ENCODE peak calls at places on chromosomes 13 and 19, in six cellular contexts. R is AG09319, E is GM13976, I is uterus, G is mesothelial cell of epicardium, L is AG09309. A is an unnamed sample.

GRCh38 chr13:113142876-113143275 is 15.6 kb upstream of the PROZ start:
- DNase-seq in R (no peak), E (no peak), G (no peak), I (no peak), L (no peak), A (no peak)

GRCh38 chr13:49791214-49791752 is 1.2 kb downstream of the KPNA3 start:
- DNase-seq in E (peak; percentile 50), R (no peak), G (no peak), I (no peak), L (no peak), A (no peak)

GRCh38 chr19:40716031-40716654 is 543 bp downstream of the COQ8B start:
- DNase-seq in E (no peak), I (no peak), G (peak; percentile 53), R (no peak), L (no peak), A (no peak)

GRCh38 chr13:27401210-27401609 is 23.2 kb upstream of the GTF3A start:
- DNase-seq in G (no peak), R (no peak), I (no peak), E (no peak), L (no peak), A (no peak)

GRCh38 chr13:48831248-48831647 is 144.5 kb upstream of the FNDC3A start:
- DNase-seq in L (no peak), I (no peak), G (no peak), R (no peak), E (no peak), A (no peak)

GRCh38 chr13:102693781-102694180 is 1.1 kb downstream of the METTL21C start:
- DNase-seq in E (no peak), R (no peak), L (no peak), G (no peak), I (no peak), A (no peak)

GRCh38 chr13:41334810-41335209 is 23.7 kb downstream of the NAA16 start:
- DNase-seq in I (no peak), R (no peak), E (no peak), G (no peak), L (no peak), A (no peak)

GRCh38 chr13:50690020-50690419 is 153.5 kb downstream of the DLEU7 start:
- DNase-seq in G (no peak), L (no peak), R (no peak), E (no peak), I (no peak), A (no peak)

GRCh38 chr19:49678970-49679831 is 2.1 kb downstream of the PRMT1 start:
- DNase-seq in L (no peak), R (no peak), E (no peak), G (no peak), I (no peak), A (no peak)

GRCh38 chr19:49676690-49677231 is 310 bp upstream of the PRMT1 start:
- DNase-seq in R (peak; percentile 100), G (peak; percentile 98), L (peak; percentile 100), E (peak; percentile 94), I (peak; percentile 100), A (peak; percentile 99)

GRCh38 chr19:49677901-49678674 is 1.0 kb downstream of the PRMT1 start:
- DNase-seq in R (no peak), L (no peak), G (peak; percentile 74), E (peak; percentile 78), I (peak; percentile 75), A (peak; percentile 85)

GRCh38 chr19:49676136-49676689 is 858 bp upstream of the PRMT1 start:
- DNase-seq in I (peak; percentile 86), G (no peak), R (peak; percentile 88), E (peak; percentile 80), L (peak; percentile 81), A (peak; percentile 28)

DNA sequence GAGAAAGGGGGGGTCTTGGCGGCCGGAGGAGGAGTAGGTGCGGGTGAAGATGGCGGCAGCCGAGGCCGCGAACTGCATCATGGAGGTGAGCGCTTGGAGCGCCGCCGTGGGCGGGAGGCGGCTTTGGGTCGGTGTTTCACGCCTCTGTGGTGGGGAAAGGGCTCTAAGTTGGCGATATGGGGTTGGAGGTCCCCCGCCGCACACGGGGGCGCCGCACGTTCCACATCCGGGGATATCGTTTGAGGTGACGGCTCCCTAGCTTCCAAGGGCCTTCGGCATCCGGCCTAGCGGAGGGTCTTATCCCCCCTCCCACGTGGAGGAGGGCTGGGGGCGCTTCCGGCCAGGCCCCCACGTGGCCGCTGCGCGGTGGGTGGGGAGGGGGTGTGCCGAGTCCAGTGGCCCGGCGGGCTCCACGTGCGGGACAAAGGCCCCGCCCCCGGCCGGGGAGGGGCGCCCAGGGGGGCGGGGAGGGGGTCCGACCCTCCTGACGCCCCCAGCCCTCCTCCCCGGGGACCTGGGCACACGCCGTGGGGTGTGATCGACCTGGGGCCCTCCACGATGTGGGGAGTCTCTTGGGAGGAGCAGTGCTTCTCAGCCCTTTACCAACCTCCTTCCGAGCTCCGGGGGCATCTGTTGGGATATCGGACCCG is at the start of gene PRMT1:
- DNase-seq in E (no peak), I (no peak), L (no peak), R (no peak), G (peak; percentile 57), A (peak; percentile 34)
- TF ChIP-seq CTCF in E (no peak), I (no peak), L (no peak), R (no peak), G (no peak), A (no peak)

DNA sequence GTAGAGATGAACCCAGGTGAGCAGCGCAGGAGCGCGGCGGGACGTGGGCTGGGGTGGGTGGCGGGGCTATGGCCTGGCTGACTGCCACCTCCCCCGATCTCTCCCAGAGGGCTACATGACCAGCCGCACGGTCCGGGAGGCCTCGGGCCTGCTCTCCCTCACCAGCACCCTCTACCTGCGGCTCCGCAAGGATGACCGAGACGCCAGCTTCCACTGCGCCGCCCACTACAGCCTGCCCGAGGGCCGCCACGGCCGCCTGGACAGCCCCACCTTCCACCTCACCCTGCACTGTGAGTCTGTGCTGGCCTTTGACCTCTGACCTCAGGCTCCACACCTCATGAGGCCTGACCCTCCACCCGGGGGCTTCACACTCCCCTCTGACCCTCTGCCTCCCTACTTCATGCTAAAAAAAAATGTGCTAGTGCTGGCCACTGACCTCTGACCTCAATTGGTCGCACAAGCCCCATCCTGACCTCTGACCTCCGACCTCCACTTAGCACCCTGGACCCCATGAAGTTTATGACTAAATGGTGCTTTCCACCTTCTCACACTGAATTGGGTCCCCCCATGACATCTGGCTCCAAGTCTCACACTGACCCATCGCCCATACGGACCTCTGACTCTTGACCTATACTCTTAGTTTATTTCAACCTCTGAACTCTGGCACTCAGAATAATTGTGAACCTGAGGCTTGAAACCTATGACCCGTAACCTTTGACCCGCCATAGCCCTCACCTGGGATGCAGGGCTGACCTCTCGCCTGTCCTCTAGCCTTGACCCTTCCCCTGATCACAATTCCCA is 4.6 kb downstream of the BCAM start:
- DNase-seq in I (no peak), E (no peak), R (no peak), L (no peak), G (no peak), A (no peak)
- TF ChIP-seq CTCF in I (no peak), E (no peak), R (no peak), L (no peak), G (no peak), A (no peak)

GRCh38 chr13:91158015-91158390 is 189.5 kb upstream of the MIR17HG start:
- DNase-seq in I (no peak), E (no peak), L (no peak), R (no peak), G (no peak), A (no peak)
- TF ChIP-seq CTCF in I (no peak), E (no peak), L (no peak), R (no peak), G (no peak), A (peak; percentile 28)

GRCh38 chr19:5806133-5806489 is 1.2 kb downstream of the NRTN start:
- DNase-seq in G (no peak), I (no peak), L (no peak), R (no peak), E (no peak), A (no peak)
- TF ChIP-seq CTCF in G (peak; percentile 6), I (no peak), L (no peak), R (no peak), E (no peak), A (no peak)